ENCODE peak calls at places on chromosomes 16 and 17, in ten cellular contexts. F, B, G, M, S, D, X, O, H and T are unnamed samples.

GRCh38 chr17:47983492-47984223 is 12.7 kb downstream of the CDK5RAP3 start:
- DNase-seq in B (no peak), O (no peak), S (no peak), M (no peak), F (no peak), H (no peak), D (peak), X (no peak), G (no peak), T (no peak)

GRCh38 chr17:57704448-57704847 is 40.7 kb downstream of the CCDC182 start:
- DNase-seq in S (no peak), X (no peak), O (no peak), H (no peak), M (no peak), B (no peak), G (no peak), F (no peak), D (no peak), T (no peak)

GRCh38 chr17:18920911-18921441 is 31.0 kb upstream of the SLC5A10 start:
- DNase-seq in F (peak), G (no peak), H (no peak), X (no peak), M (no peak), D (no peak), S (no peak), O (no peak), B (no peak), T (no peak)

GRCh38 chr16:73405851-73406250 is 357.9 kb upstream of the ZFHX3 start:
- DNase-seq in G (no peak), B (no peak), H (no peak), O (no peak), F (no peak), S (no peak), X (no peak), M (no peak), D (no peak), T (no peak)

GRCh38 chr16:67403976-67404555 is 10.8 kb upstream of the TPPP3 start:
- DNase-seq in G (no peak), D (no peak), F (no peak), O (no peak), S (no peak), M (no peak), B (no peak), X (no peak), H (no peak), T (no peak)

GRCh38 chr17:11742891-11743290 is 144.6 kb downstream of the DNAH9 start:
- DNase-seq in M (no peak), B (no peak), X (no peak), D (no peak), O (no peak), S (no peak), F (no peak), H (no peak), G (no peak), T (no peak)

GRCh38 chr17:19387921-19388521 is 1.0 kb upstream of the MFAP4 start:
- DNase-seq in O (peak), D (no peak), F (no peak), B (no peak), G (no peak), X (peak), H (no peak), S (no peak), M (peak), T (peak)

GRCh38 chr17:4617590-4618356 is 23.7 kb downstream of the ALOX15 start:
- DNase-seq in M (no peak), F (no peak), G (no peak), O (no peak), S (no peak), H (no peak), D (no peak), B (no peak), X (no peak), T (no peak)

GRCh38 chr17:78617371-78618061 is 40.3 kb upstream of the DNAH17 start:
- DNase-seq in B (no peak), F (no peak), H (no peak), M (no peak), X (no peak), S (no peak), G (no peak), O (no peak), D (no peak), T (no peak)

GRCh38 chr17:82120148-82120547 is 22.1 kb upstream of the FASN start:
- DNase-seq in D (no peak), O (no peak), F (peak), B (no peak), S (no peak), G (no peak), H (no peak), M (peak), X (no peak), T (no peak)

GRCh38 chr16:21697032-21697431 is 33.3 kb downstream of the OTOA start:
- DNase-seq in H (no peak), D (no peak), X (no peak), M (no peak), O (no peak), S (no peak), B (no peak), G (no peak), F (no peak), T (no peak)

GRCh38 chr17:41579484-41580243 is 7.0 kb downstream of the KRT14 start:
- DNase-seq in S (peak), H (peak), G (peak), O (peak), F (peak), X (peak), B (peak), M (peak), D (peak), T (peak)

GRCh38 chr16:23855010-23855409 is 19.2 kb downstream of the PRKCB start:
- DNase-seq in G (no peak), S (no peak), F (no peak), O (no peak), M (no peak), X (no peak), B (no peak), D (no peak), H (no peak), T (no peak)

GRCh38 chr17:55433629-55434422 is 12.2 kb upstream of the MMD start:
- DNase-seq in M (peak), X (peak), G (no peak), H (peak), O (peak), S (no peak), B (no peak), F (no peak), D (no peak), T (no peak)

GRCh38 chr16:31331141-31331764 is 23.7 kb upstream of the ITGAX start:
- DNase-seq in O (no peak), X (no peak), H (no peak), M (no peak), F (peak), D (no peak), B (no peak), S (no peak), G (no peak), T (no peak)

GRCh38 chr17:17545031-17545820 is 46.3 kb downstream of the PEMT start:
- DNase-seq in M (peak), O (peak), B (no peak), S (no peak), X (no peak), H (no peak), F (no peak), D (no peak), G (no peak), T (no peak)

GRCh38 chr16:66020642-66021041 is 345.8 kb upstream of the CDH5 start:
- DNase-seq in O (no peak), M (no peak), H (no peak), F (no peak), X (no peak), S (no peak), G (no peak), B (no peak), D (no peak), T (no peak)

GRCh38 chr17:29383687-29384086 is 6.5 kb upstream of the TAOK1 start:
- DNase-seq in F (no peak), O (no peak), X (no peak), D (no peak), M (no peak), G (no peak), H (no peak), S (no peak), B (no peak), T (no peak)